ENCODE peak calls at places on chromosomes 1 and 21, in eight cellular contexts. I, O, G, E, H, W, Q and P are unnamed samples.

GRCh38 chr1:166947398-166948043 is 27.8 kb downstream of the ILDR2 start:
- DNase-seq in I (no peak), O (peak), G (peak), E (peak), H (peak), W (no peak), Q (no peak), P (peak)

GRCh38 chr1:7110306-7110705 is 325.1 kb downstream of the CAMTA1 start:
- DNase-seq in I (no peak), O (no peak), G (no peak), E (peak), H (no peak), W (no peak), Q (no peak), P (no peak)

GRCh38 chr1:23422313-23422877 is 2.2 kb downstream of the TCEA3 start:
- DNase-seq in I (peak), O (no peak), G (peak), E (peak), H (peak), W (no peak), Q (peak), P (peak)

GRCh38 chr1:209703834-209704504 is 677 bp upstream of the HSD11B1 start:
- DNase-seq in I (no peak), O (no peak), G (no peak), E (no peak), H (no peak), W (no peak), Q (no peak), P (no peak)

GRCh38 chr21:43854773-43855633 is 10.0 kb upstream of the AGPAT3 start:
- DNase-seq in I (no peak), O (no peak), G (no peak), E (no peak), H (no peak), W (no peak), Q (no peak), P (no peak)

GRCh38 chr1:185695299-185695698 is 38.9 kb upstream of the HMCN1 start:
- DNase-seq in I (no peak), O (peak), G (no peak), E (no peak), H (no peak), W (peak), Q (no peak), P (no peak)

GRCh38 chr1:210373628-210373877 is 44.9 kb downstream of the HHAT start:
- DNase-seq in I (no peak), O (no peak), G (no peak), E (no peak), H (no peak), W (no peak), Q (no peak), P (no peak)

GRCh38 chr1:221839321-221839720 is 97.4 kb upstream of the DUSP10 start:
- DNase-seq in I (no peak), O (peak), G (no peak), E (no peak), H (no peak), W (no peak), Q (no peak), P (no peak)

GRCh38 chr1:230087034-230087721 is 20.1 kb downstream of the GALNT2 start:
- DNase-seq in I (no peak), O (no peak), G (no peak), E (peak), H (no peak), W (no peak), Q (no peak), P (no peak)

GRCh38 chr1:26161408-26162219 is 2.7 kb downstream of the FAM110D start:
- DNase-seq in I (no peak), O (peak), G (peak), E (peak), H (peak), W (peak), Q (no peak), P (no peak)

GRCh38 chr1:143736562-143736961 is 235.2 kb downstream of the FAM72C start:
- DNase-seq in I (no peak), O (no peak), G (no peak), E (no peak), H (no peak), W (peak), Q (no peak), P (no peak)
- H3K27ac ChIP-seq in I (no peak), O (no peak), G (no peak), E (no peak), H (no peak), W (peak), Q (no peak), P (no peak)

DNA sequence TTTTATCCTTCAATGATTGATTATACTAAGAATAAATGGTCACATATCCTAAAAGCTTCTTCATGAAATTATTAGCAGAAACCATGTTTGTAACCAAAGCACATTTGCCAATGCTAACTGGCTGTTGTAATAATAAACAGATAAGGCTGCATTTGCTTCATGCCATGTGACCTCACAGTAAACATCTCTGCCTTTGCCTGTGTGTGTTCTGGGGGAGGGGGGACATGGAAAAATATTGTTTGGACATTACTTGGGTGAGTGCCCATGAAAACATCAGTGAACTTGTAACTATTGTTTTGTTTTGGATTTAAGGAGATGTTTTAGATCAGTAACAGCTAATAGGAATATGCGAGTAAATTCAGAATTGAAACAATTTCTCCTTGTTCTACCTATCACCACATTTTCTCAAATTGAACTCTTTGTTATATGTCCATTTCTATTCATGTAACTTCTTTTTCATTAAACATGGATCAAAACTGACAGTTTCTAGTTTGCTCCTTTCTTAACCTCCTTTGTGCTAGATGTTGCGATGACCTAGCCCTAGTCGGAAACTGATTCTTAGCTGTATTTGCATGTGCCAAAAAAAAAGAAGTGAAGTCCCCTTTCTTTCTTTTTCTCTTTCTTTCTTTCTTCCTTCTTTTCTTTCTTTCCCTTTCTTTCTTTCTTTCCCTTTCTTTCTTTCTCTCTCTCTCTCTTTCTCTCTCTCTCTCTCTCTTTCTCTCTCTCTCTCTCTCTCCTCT is 45.1 kb downstream of the MAP3K7CL start:
- DNase-seq in I (no peak), O (no peak), G (no peak), E (no peak), H (no peak), W (no peak), Q (no peak), P (no peak)
- H3K4me3 ChIP-seq in I (no peak), O (no peak), G (no peak), E (no peak), H (no peak), W (no peak), Q (no peak), P (no peak)

GRCh38 chr1:29527314-29528004 is 291.1 kb downstream of the PTPRU start:
- DNase-seq in I (no peak), O (no peak), G (peak), E (no peak), H (no peak), W (no peak), Q (no peak), P (no peak)

GRCh38 chr1:29523531-29523930 is 287.2 kb downstream of the PTPRU start:
- DNase-seq in I (no peak), O (no peak), G (peak), E (no peak), H (no peak), W (no peak), Q (no peak), P (no peak)

GRCh38 chr1:29529677-29530278 is 293.5 kb downstream of the PTPRU start:
- DNase-seq in I (no peak), O (no peak), G (no peak), E (no peak), H (no peak), W (no peak), Q (no peak), P (no peak)

GRCh38 chr1:29524285-29525065 is 288.2 kb downstream of the PTPRU start:
- DNase-seq in I (no peak), O (no peak), G (peak), E (no peak), H (no peak), W (no peak), Q (no peak), P (no peak)

DNA sequence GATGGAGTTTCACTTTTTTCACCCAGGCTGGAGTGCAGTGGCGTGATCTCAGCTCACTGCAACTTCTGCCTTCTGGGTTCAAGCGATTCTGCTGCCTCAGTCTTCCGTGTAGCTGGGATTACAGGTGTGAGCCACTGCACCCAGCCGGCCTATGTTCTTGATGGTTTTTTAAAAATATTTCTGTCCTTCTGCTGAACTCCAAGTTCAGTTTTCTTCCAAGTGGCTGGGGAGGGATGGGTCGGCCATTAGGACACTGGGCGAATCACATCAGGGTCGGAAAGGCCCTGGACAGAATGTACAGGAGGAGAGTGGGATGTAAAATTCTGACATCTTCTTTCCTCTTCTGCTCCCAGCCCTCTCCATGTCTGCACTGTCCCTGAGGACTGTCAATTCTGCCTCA is 289.6 kb downstream of the PTPRU start:
- DNase-seq in I (no peak), O (no peak), G (peak), E (no peak), H (no peak), W (no peak), Q (no peak), P (no peak)
- H3K27ac ChIP-seq in I (no peak), O (no peak), G (no peak), E (no peak), H (no peak), W (no peak), Q (no peak), P (no peak)

DNA sequence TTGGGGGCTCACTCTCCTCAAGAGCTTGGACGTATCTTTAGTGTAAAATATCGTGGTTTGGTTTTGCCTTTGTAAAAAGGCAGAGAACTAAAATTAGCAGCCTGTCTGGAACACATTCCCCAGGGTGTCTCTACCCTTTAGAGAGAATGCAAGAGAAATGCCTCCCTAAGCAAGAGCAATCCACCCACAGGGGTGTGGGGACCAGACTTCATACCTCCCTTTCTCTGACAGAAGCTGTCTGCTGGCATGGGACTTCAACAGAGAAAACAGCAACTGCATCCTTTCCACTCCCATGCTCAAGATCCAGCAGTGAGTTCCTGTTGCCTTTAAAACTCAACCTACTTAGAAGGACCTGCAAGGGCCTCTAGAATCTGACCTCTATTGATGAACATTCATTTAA is 27.9 kb upstream of the TNR start:
- DNase-seq in I (no peak), O (no peak), G (no peak), E (no peak), H (no peak), W (no peak), Q (no peak), P (no peak)
- H3K4me3 ChIP-seq in I (no peak), O (no peak), G (no peak), E (no peak), H (no peak), W (no peak), Q (no peak), P (no peak)